ENCODE peak calls at places on chromosomes 7 and 10, in five cellular contexts. Q is memory B cell, I is HuH-7.5, V is GM12891, P is retina. J is an unnamed sample.

GRCh38 chr7:128404143-128404681 is 5.6 kb downstream of the IMPDH1 start:
- DNase-seq in Q (no peak), I (no peak), V (no peak), P (no peak), J (no peak)

GRCh38 chr7:38679419-38679818 is 48.2 kb upstream of the AMPH start:
- DNase-seq in Q (no peak), I (no peak), V (no peak), P (no peak), J (no peak)

GRCh38 chr10:53601260-53601875 is 828.8 kb upstream of the MBL2 start:
- DNase-seq in Q (peak; percentile 2), I (no peak), V (no peak), P (peak; percentile 48), J (peak; percentile 14)

GRCh38 chr7:63900394-63901203 is 98.0 kb upstream of the ZNF722 start:
- DNase-seq in Q (peak; percentile 76), I (no peak), V (no peak), P (peak; percentile 2), J (peak; percentile 95)

GRCh38 chr7:14806886-14807285 is 95.7 kb downstream of the DGKB start:
- DNase-seq in Q (no peak), I (no peak), V (no peak), P (no peak), J (no peak)

GRCh38 chr7:133910761-133911160 is 216.4 kb upstream of the LRGUK start:
- DNase-seq in Q (no peak), I (no peak), V (no peak), P (no peak), J (no peak)

GRCh38 chr7:34445653-34446052 is 212.4 kb upstream of the NPSR1 start:
- DNase-seq in Q (no peak), I (no peak), V (no peak), P (no peak), J (no peak)

GRCh38 chr10:131201741-131202515 is 109.6 kb downstream of the TCERG1L start:
- DNase-seq in Q (no peak), I (no peak), V (no peak), P (no peak), J (no peak)

GRCh38 chr10:12322583-12323131 is 26.7 kb upstream of the CAMK1D start:
- DNase-seq in Q (no peak), I (no peak), V (no peak), P (no peak), J (no peak)

GRCh38 chr10:593901-594457 is 95.5 kb downstream of the DIP2C start:
- DNase-seq in Q (no peak), I (no peak), V (no peak), P (no peak), J (no peak)

GRCh38 chr7:127251458-127252379 is 1.0 kb downstream of the GRM8 start:
- DNase-seq in Q (no peak), I (no peak), V (peak; percentile 32), P (peak; percentile 67), J (peak; percentile 70)

GRCh38 chr7:114409750-114410149 is 4.9 kb upstream of the FOXP2 start:
- DNase-seq in Q (no peak), I (no peak), V (no peak), P (no peak), J (no peak)

GRCh38 chr7:105876091-105876963 is at the start of gene ATXN7L1:
- DNase-seq in Q (peak; percentile 83), I (peak; percentile 79), V (peak; percentile 81), P (peak; percentile 91), J (peak; percentile 98)

GRCh38 chr10:27157150-27157549 is 2.0 kb downstream of the MASTL start:
- DNase-seq in Q (no peak), I (no peak), V (no peak), P (no peak), J (no peak)

GRCh38 chr7:1721047-1721687 is 51.1 kb downstream of the ELFN1 start:
- DNase-seq in Q (no peak), I (no peak), V (no peak), P (no peak), J (no peak)

GRCh38 chr7:44184221-44184873 is 4.9 kb downstream of the GCK start:
- DNase-seq in Q (no peak), I (no peak), V (no peak), P (peak; percentile 58), J (no peak)

GRCh38 chr10:43939939-43940810 is 291.5 kb upstream of the ZNF32 start:
- DNase-seq in Q (no peak), I (no peak), V (no peak), P (peak; percentile 59), J (peak; percentile 68)

GRCh38 chr7:113331155-113331898 is 213.0 kb upstream of the SMIM30 start:
- DNase-seq in Q (no peak), I (no peak), V (no peak), P (peak; percentile 33), J (no peak)

GRCh38 chr10:79129361-79129997 is 60.7 kb downstream of the ZMIZ1 start:
- DNase-seq in Q (no peak), I (no peak), V (no peak), P (peak; percentile 78), J (peak; percentile 86)

GRCh38 chr10:132786279-132786528 is 257 bp upstream of the NKX6-2 start:
- DNase-seq in Q (no peak), I (no peak), V (no peak), P (no peak), J (no peak)

GRCh38 chr7:95686109-95686508 is 86.2 kb upstream of the DYNC1I1 start:
- DNase-seq in Q (peak; percentile 39), I (no peak), V (no peak), P (peak; percentile 31), J (peak; percentile 35)

GRCh38 chr7:138875794-138876193 is 77.8 kb upstream of the ATP6V0A4 start:
- DNase-seq in Q (no peak), I (no peak), V (no peak), P (no peak), J (no peak)